ENCODE peak calls at places on chromosomes 11 and 22, in seven cellular contexts. S is occipital lobe, U is psoas muscle, V is osteocyte, C is NCI-H1105, N is NCI-H1694, Q is iPS-NIHi11. P is an unnamed sample.

GRCh38 chr11:36035454-36035853 is 91.6 kb downstream of the LDLRAD3 start:
- DNase-seq in S (no peak), U (no peak), N (no peak), V (no peak), C (no peak), Q (no peak), P (no peak)

GRCh38 chr22:29979645-29980303 is 96.8 kb downstream of the MTMR3 start:
- DNase-seq in C (no peak), N (no peak), U (no peak), Q (no peak), V (no peak), S (no peak), P (no peak)

GRCh38 chr11:105368711-105369110 is 229.1 kb upstream of the CARD18 start:
- DNase-seq in C (no peak), U (no peak), N (no peak), S (no peak), V (no peak), Q (no peak), P (no peak)

GRCh38 chr22:40322061-40322460 is 24.2 kb upstream of the ADSL start:
- DNase-seq in S (no peak), V (no peak), C (no peak), U (no peak), Q (no peak), N (no peak), P (no peak)

GRCh38 chr11:32962016-32962415 is 53.7 kb upstream of the DEPDC7 start:
- DNase-seq in V (no peak), C (no peak), Q (no peak), N (no peak), U (no peak), S (no peak), P (no peak)

GRCh38 chr11:121890377-121890776 is 225.6 kb downstream of the BLID start:
- DNase-seq in Q (no peak), U (no peak), S (no peak), V (no peak), N (no peak), C (no peak), P (no peak)

GRCh38 chr11:11510939-11511338 is 110.9 kb downstream of the GALNT18 start:
- DNase-seq in V (no peak), Q (peak), S (peak), N (no peak), U (peak), C (peak), P (peak)

GRCh38 chr11:60756307-60757032 is at the start of gene MS4A15:
- DNase-seq in V (no peak), S (no peak), U (no peak), C (no peak), Q (peak), N (peak), P (no peak)

GRCh38 chr11:62575156-62575555 is 1.5 kb upstream of the EEF1G start:
- DNase-seq in C (peak), V (no peak), Q (peak), N (no peak), S (no peak), U (peak), P (no peak)

GRCh38 chr11:2892215-2893020 is 6.8 kb upstream of the CDKN1C start:
- DNase-seq in U (no peak), V (no peak), Q (peak), N (peak), C (peak), S (no peak), P (peak)

GRCh38 chr22:24775769-24776492 is 1.4 kb upstream of the PIWIL3 start:
- DNase-seq in U (no peak), S (no peak), N (no peak), Q (no peak), C (no peak), V (no peak), P (no peak)

GRCh38 chr11:32893947-32894827 is 1.6 kb downstream of the QSER1 start:
- DNase-seq in C (peak), V (no peak), S (peak), U (no peak), Q (peak), N (peak), P (no peak)

GRCh38 chr11:37502202-37502601 is 904.2 kb upstream of the RAG2 start:
- DNase-seq in N (no peak), Q (no peak), V (no peak), S (no peak), C (no peak), U (no peak), P (no peak)

GRCh38 chr22:44669725-44670027 is 32.3 kb upstream of the PRR5 start:
- DNase-seq in U (peak), C (no peak), S (no peak), Q (peak), N (peak), V (no peak), P (no peak)

GRCh38 chr11:2825261-2825885 is 60.2 kb downstream of the CDKN1C start:
- DNase-seq in U (peak), V (no peak), C (no peak), Q (peak), N (no peak), S (no peak), P (no peak)

GRCh38 chr11:2883717-2884423 is 1.7 kb downstream of the CDKN1C start:
- DNase-seq in V (no peak), C (peak), S (no peak), U (peak), Q (peak), N (no peak), P (no peak)

GRCh38 chr22:23180301-23180892 is at the start of gene BCR:
- DNase-seq in U (peak), V (no peak), N (no peak), C (peak), Q (peak), S (peak), P (no peak)

GRCh38 chr11:82229346-82229745 is 504.3 kb downstream of the FAM181B start:
- DNase-seq in U (no peak), S (no peak), V (no peak), Q (peak), N (peak), C (peak), P (no peak)

GRCh38 chr11:27524155-27524554 is 17.6 kb upstream of the LIN7C start:
- DNase-seq in C (no peak), U (no peak), S (no peak), V (no peak), Q (peak), N (no peak), P (no peak)

GRCh38 chr22:28955817-28956216 is 72.4 kb downstream of the ZNRF3 start:
- DNase-seq in U (no peak), S (no peak), N (no peak), C (no peak), Q (no peak), V (no peak), P (no peak)

GRCh38 chr11:65419773-65420481 is 2.7 kb upstream of the NEAT1 start:
- DNase-seq in S (peak), N (peak), V (peak), C (peak), Q (peak), U (peak), P (peak)

GRCh38 chr22:38751422-38752346 is 4.1 kb downstream of the SUN2 start:
- DNase-seq in V (no peak), S (peak), C (no peak), N (no peak), Q (no peak), U (peak), P (no peak)

GRCh38 chr11:60251485-60252207 is 8.7 kb upstream of the MS4A4E start:
- DNase-seq in S (no peak), N (no peak), U (no peak), V (no peak), Q (peak), C (peak), P (no peak)

GRCh38 chr11:126456783-126457542 is 101.5 kb downstream of the ST3GAL4 start:
- DNase-seq in V (no peak), C (no peak), Q (no peak), U (no peak), S (no peak), N (no peak), P (no peak)

GRCh38 chr11:10351768-10352641 is 47.1 kb downstream of the ADM start:
- DNase-seq in N (peak), U (peak), S (no peak), C (no peak), V (no peak), Q (peak), P (no peak)

GRCh38 chr11:11409916-11410315 is 56.9 kb upstream of the CSNK2A3 start:
- DNase-seq in C (peak), Q (no peak), S (no peak), U (no peak), V (no peak), N (no peak), P (no peak)

GRCh38 chr11:112318193-112318592 is 57.5 kb upstream of the PLET1 start:
- DNase-seq in Q (no peak), U (no peak), C (no peak), V (no peak), S (no peak), N (no peak), P (no peak)

GRCh38 chr22:45497268-45497667 is 5.4 kb upstream of the FBLN1 start:
- DNase-seq in V (no peak), U (no peak), S (no peak), N (no peak), Q (no peak), C (no peak), P (no peak)

GRCh38 chr22:32796865-32797573 is 4.5 kb upstream of the TIMP3 start:
- DNase-seq in C (peak), V (no peak), Q (peak), N (peak), U (peak), S (peak), P (peak)

GRCh38 chr22:49734390-49734789 is 93.3 kb downstream of the BRD1 start:
- DNase-seq in Q (no peak), C (no peak), N (no peak), U (no peak), S (no peak), V (peak), P (no peak)

GRCh38 chr11:121249039-121249663 is 43.4 kb upstream of the SC5D start:
- DNase-seq in Q (peak), V (no peak), S (no peak), C (peak), N (no peak), U (no peak), P (no peak)

GRCh38 chr11:61690706-61691377 is 10.7 kb downstream of the DAGLA start:
- DNase-seq in S (no peak), V (no peak), C (peak), N (peak), Q (no peak), U (no peak), P (no peak)

GRCh38 chr11:30586251-30587144 is at the start of gene MPPED2:
- DNase-seq in N (no peak), S (no peak), C (peak), Q (peak), V (no peak), U (peak), P (peak)

GRCh38 chr22:36928181-36928580 is 14.8 kb downstream of the CSF2RB start:
- DNase-seq in U (no peak), N (no peak), C (no peak), Q (no peak), S (no peak), V (no peak), P (no peak)

GRCh38 chr22:37345863-37346514 is 63.7 kb downstream of the CYTH4 start:
- DNase-seq in S (no peak), Q (no peak), U (no peak), C (peak), V (no peak), N (peak), P (no peak)

GRCh38 chr11:66856496-66857233 is at the start of gene LRFN4:
- DNase-seq in C (peak), V (peak), U (no peak), N (no peak), S (no peak), Q (peak), P (peak)

GRCh38 chr11:2787816-2788750 is 88.3 kb upstream of the KCNQ1OT1 start:
- DNase-seq in Q (no peak), S (no peak), N (no peak), C (no peak), U (peak), V (peak), P (no peak)

GRCh38 chr22:20758688-20759087 is 15.2 kb upstream of the SERPIND1 start:
- DNase-seq in U (no peak), S (no peak), C (no peak), Q (peak), V (no peak), N (no peak), P (no peak)